ENCODE peak calls at places on chromosomes 13 and 19, in five cellular contexts. One of them, this sample, is unnamed.

GRCh38 chr19:18460900-18461299 is 23.0 kb upstream of the ISYNA1 start:
- ATAC-seq in HepG2: no peak
- ATAC-seq in upper lobe of left lung: no peak
- ATAC-seq in K562: no peak
- ATAC-seq in GM12878: no peak
- ATAC-seq in this sample: no peak

GRCh38 chr13:36358352-36358751 is 12.2 kb upstream of the SPART start:
- ATAC-seq in K562: no peak
- ATAC-seq in GM12878: peak; percentile 45
- ATAC-seq in HepG2: no peak
- ATAC-seq in upper lobe of left lung: no peak
- ATAC-seq in this sample: peak; percentile 19

GRCh38 chr13:90008707-90009149 is 1338.8 kb upstream of the MIR17HG start:
- ATAC-seq in GM12878: peak; percentile 51
- ATAC-seq in upper lobe of left lung: no peak
- ATAC-seq in HepG2: no peak
- ATAC-seq in K562: no peak
- ATAC-seq in this sample: no peak

GRCh38 chr19:55156202-55157063 is 1.1 kb downstream of the TNNI3 start:
- ATAC-seq in K562: peak; percentile 70
- ATAC-seq in upper lobe of left lung: no peak
- ATAC-seq in GM12878: peak; percentile 42
- ATAC-seq in HepG2: peak; percentile 54
- ATAC-seq in this sample: no peak

GRCh38 chr13:40440990-40441820 is 225.2 kb downstream of the FOXO1 start:
- ATAC-seq in upper lobe of left lung: no peak
- ATAC-seq in GM12878: no peak
- ATAC-seq in HepG2: no peak
- ATAC-seq in K562: no peak
- ATAC-seq in this sample: peak; percentile 71

GRCh38 chr13:102608944-102609343 is 12.2 kb downstream of the TPP2 start:
- ATAC-seq in upper lobe of left lung: no peak
- ATAC-seq in HepG2: no peak
- ATAC-seq in GM12878: no peak
- ATAC-seq in K562: no peak
- ATAC-seq in this sample: no peak

GRCh38 chr13:32150239-32150638 is 118.7 kb downstream of the FRY start:
- ATAC-seq in GM12878: no peak
- ATAC-seq in upper lobe of left lung: no peak
- ATAC-seq in K562: no peak
- ATAC-seq in HepG2: no peak
- ATAC-seq in this sample: peak; percentile 65

GRCh38 chr13:27151798-27152599 is 19.6 kb downstream of the USP12 start:
- ATAC-seq in K562: no peak
- ATAC-seq in HepG2: peak; percentile 59
- ATAC-seq in GM12878: peak; percentile 63
- ATAC-seq in upper lobe of left lung: no peak
- ATAC-seq in this sample: no peak

GRCh38 chr19:33132425-33132824 is 511 bp downstream of the WDR88 start:
- ATAC-seq in GM12878: no peak
- ATAC-seq in K562: peak; percentile 70
- ATAC-seq in upper lobe of left lung: peak; percentile 12
- ATAC-seq in HepG2: peak; percentile 80
- ATAC-seq in this sample: no peak

GRCh38 chr13:42567772-42568428 is 6.1 kb upstream of the TNFSF11 start:
- ATAC-seq in upper lobe of left lung: no peak
- ATAC-seq in K562: no peak
- ATAC-seq in HepG2: no peak
- ATAC-seq in GM12878: no peak
- ATAC-seq in this sample: no peak

GRCh38 chr13:19634129-19634740 is 776 bp downstream of the MPHOSPH8 start:
- ATAC-seq in GM12878: peak; percentile 45
- ATAC-seq in upper lobe of left lung: peak; percentile 64
- ATAC-seq in HepG2: peak; percentile 68
- ATAC-seq in K562: peak; percentile 53
- ATAC-seq in this sample: peak; percentile 39

GRCh38 chr13:76860706-76861105 is 25.5 kb downstream of the KCTD12 start:
- ATAC-seq in HepG2: no peak
- ATAC-seq in upper lobe of left lung: no peak
- ATAC-seq in GM12878: no peak
- ATAC-seq in K562: no peak
- ATAC-seq in this sample: no peak

GRCh38 chr19:35211545-35212230 is 16.9 kb downstream of the FAM187B start:
- ATAC-seq in GM12878: no peak
- ATAC-seq in upper lobe of left lung: peak; percentile 68
- ATAC-seq in K562: no peak
- ATAC-seq in HepG2: no peak
- ATAC-seq in this sample: peak; percentile 66

GRCh38 chr13:50085063-50085462 is 69.8 kb downstream of the KCNRG start:
- ATAC-seq in K562: no peak
- ATAC-seq in HepG2: no peak
- ATAC-seq in GM12878: no peak
- ATAC-seq in upper lobe of left lung: no peak
- ATAC-seq in this sample: no peak

GRCh38 chr13:88840085-88840484 is 1168.9 kb downstream of the SLITRK5 start:
- ATAC-seq in HepG2: no peak
- ATAC-seq in GM12878: no peak
- ATAC-seq in upper lobe of left lung: no peak
- ATAC-seq in K562: no peak
- ATAC-seq in this sample: no peak

GRCh38 chr13:48042889-48043288 is 5.4 kb downstream of the NUDT15 start:
- ATAC-seq in HepG2: no peak
- ATAC-seq in upper lobe of left lung: no peak
- ATAC-seq in K562: no peak
- ATAC-seq in GM12878: no peak
- ATAC-seq in this sample: no peak

GRCh38 chr13:48038763-48039162 is 1.2 kb downstream of the NUDT15 start:
- ATAC-seq in K562: no peak
- ATAC-seq in GM12878: peak; percentile 22
- ATAC-seq in HepG2: no peak
- ATAC-seq in upper lobe of left lung: no peak
- ATAC-seq in this sample: no peak

GRCh38 chr13:48040059-48040458 is 2.5 kb downstream of the NUDT15 start:
- ATAC-seq in GM12878: no peak
- ATAC-seq in HepG2: no peak
- ATAC-seq in upper lobe of left lung: no peak
- ATAC-seq in K562: no peak
- ATAC-seq in this sample: no peak

DNA sequence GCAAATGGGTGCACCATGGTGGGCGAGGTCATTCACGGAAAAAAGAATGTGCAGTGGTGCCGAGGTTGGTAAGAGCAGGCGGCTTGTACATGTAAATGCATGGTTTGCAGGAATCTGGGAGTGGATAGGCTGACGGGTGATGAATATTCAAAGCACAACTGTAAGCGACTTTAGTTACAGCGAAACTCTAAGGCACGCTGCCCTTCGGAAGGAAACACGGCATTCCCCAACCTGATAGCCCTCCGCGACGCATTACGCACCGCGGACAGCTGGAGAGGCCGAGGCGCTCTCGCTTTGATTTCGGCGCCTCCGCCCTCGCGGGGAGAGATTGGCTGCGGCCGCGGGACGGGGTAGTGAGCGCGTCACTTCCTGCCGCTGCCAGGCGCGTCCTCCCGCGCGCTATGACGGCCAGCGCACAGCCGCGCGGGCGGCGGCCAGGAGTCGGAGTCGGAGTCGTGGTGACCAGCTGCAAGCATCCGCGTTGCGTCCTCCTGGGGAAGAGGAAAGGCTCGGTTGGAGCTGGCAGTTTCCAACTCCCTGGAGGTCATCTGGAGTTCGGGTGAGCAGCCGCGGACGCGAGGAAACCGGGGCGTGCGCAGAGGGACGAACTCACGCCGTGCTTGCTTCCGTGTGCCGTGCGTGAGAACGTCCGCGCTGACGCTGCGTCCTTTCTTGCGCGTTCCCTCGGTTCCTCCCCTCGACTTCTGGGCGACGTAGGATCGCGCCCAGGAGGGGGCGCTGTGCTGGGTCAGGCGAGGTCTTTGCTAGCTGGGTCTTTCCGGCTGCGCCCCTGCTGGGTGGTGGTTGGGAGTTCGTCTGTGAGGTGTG is at the start of gene NUDT15:
- ATAC-seq in GM12878: peak; percentile 94
- ATAC-seq in upper lobe of left lung: peak; percentile 100
- ATAC-seq in K562: peak; percentile 96
- ATAC-seq in HepG2: peak; percentile 96
- ATAC-seq in this sample: peak; percentile 98
- TF ChIP-seq POLR2A in GM12878: peak; percentile 100
- TF ChIP-seq POLR2A in upper lobe of left lung: peak; percentile 94
- TF ChIP-seq POLR2A in K562: peak; percentile 98
- TF ChIP-seq POLR2A in HepG2: peak; percentile 93
- TF ChIP-seq POLR2A in this sample: peak; percentile 85

GRCh38 chr13:22696433-22696832 is 484.3 kb upstream of the SGCG start:
- ATAC-seq in upper lobe of left lung: no peak
- ATAC-seq in GM12878: no peak
- ATAC-seq in HepG2: no peak
- ATAC-seq in K562: no peak
- ATAC-seq in this sample: no peak

GRCh38 chr13:22703601-22704209 is 477.1 kb upstream of the SGCG start:
- ATAC-seq in upper lobe of left lung: no peak
- ATAC-seq in HepG2: no peak
- ATAC-seq in GM12878: no peak
- ATAC-seq in K562: no peak
- ATAC-seq in this sample: no peak

GRCh38 chr13:22698477-22698876 is 482.3 kb upstream of the SGCG start:
- ATAC-seq in GM12878: no peak
- ATAC-seq in upper lobe of left lung: no peak
- ATAC-seq in K562: no peak
- ATAC-seq in HepG2: no peak
- ATAC-seq in this sample: no peak

DNA sequence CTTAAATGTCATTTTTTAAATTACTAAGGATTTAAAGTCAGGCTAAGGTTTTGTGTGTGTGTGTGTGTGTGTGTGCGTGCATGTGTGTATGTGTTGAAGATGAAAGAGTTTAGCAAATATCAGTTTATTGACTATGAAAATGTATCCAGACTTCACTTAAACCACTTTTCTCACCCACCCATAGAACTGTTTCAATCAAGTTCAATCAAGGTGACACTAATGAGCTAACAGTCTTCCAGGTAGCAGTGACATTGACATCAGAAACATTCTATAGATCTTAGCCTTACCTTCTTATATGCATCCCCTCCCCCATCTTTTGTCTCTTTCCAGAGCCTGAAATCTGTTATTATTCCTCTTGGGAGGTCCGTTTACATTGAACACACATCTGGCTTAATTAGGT is 480.3 kb upstream of the SGCG start:
- ATAC-seq in upper lobe of left lung: no peak
- ATAC-seq in HepG2: no peak
- ATAC-seq in K562: no peak
- ATAC-seq in GM12878: no peak
- ATAC-seq in this sample: no peak
- TF ChIP-seq EP300 in upper lobe of left lung: no peak
- TF ChIP-seq EP300 in HepG2: no peak
- TF ChIP-seq EP300 in K562: no peak
- TF ChIP-seq EP300 in GM12878: no peak
- TF ChIP-seq EP300 in this sample: no peak

GRCh38 chr13:94968040-94968756 is 255.9 kb upstream of the SOX21 start:
- ATAC-seq in K562: peak; percentile 68
- ATAC-seq in GM12878: peak; percentile 19
- ATAC-seq in upper lobe of left lung: peak; percentile 37
- ATAC-seq in HepG2: peak; percentile 79
- ATAC-seq in this sample: no peak
- H3K27me3 ChIP-seq in K562: peaks cover 19% of the 10 kb centered on the region
- H3K27me3 ChIP-seq in GM12878: no peaks in the 10 kb centered on the region
- H3K27me3 ChIP-seq in upper lobe of left lung: peaks cover 14% of the 10 kb centered on the region
- H3K27me3 ChIP-seq in HepG2: peaks cover 10% of the 10 kb centered on the region
- H3K27me3 ChIP-seq in this sample: peaks cover 76% of the 10 kb centered on the region

DNA sequence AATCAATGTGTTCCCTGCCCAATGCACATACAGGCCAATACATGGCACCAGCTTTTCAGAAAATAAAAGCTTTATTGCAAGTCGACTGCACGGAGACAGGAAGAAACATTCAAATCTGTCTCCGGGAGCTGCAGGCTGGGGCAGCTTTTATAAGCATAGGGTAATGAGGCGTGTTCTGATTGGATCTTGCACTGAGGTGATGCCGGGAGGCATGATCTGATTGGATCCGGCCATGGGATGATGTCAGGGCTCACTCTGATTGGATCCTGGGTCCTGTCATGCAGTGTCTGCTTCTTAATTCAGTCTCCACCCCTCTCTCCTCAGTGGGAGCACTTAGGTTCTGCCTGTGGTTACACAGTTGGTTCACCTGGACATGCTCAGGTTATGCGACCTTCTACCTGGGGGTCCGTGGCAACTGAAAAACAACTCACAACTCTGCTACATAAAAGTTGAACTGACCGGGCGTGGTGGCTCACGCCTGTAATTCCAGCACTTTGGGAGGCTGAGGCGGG is 11.8 kb upstream of the FBN3 start:
- ATAC-seq in HepG2: peak; percentile 93
- ATAC-seq in upper lobe of left lung: no peak
- ATAC-seq in GM12878: peak; percentile 91
- ATAC-seq in K562: peak; percentile 98
- ATAC-seq in this sample: no peak
- TF ChIP-seq POLR2A in HepG2: peak; percentile 69
- TF ChIP-seq POLR2A in upper lobe of left lung: no peak
- TF ChIP-seq POLR2A in GM12878: peak; percentile 38
- TF ChIP-seq POLR2A in K562: peak; percentile 97
- TF ChIP-seq POLR2A in this sample: no peak

GRCh38 chr13:113837554-113838355 is 26.1 kb downstream of the GAS6 start:
- ATAC-seq in K562: peak; percentile 90
- ATAC-seq in GM12878: peak; percentile 59
- ATAC-seq in HepG2: peak; percentile 76
- ATAC-seq in upper lobe of left lung: peak; percentile 91
- ATAC-seq in this sample: peak; percentile 96

GRCh38 chr13:113838711-113839201 is 25.1 kb downstream of the GAS6 start:
- ATAC-seq in upper lobe of left lung: no peak
- ATAC-seq in GM12878: peak; percentile 53
- ATAC-seq in HepG2: no peak
- ATAC-seq in K562: no peak
- ATAC-seq in this sample: no peak

GRCh38 chr13:113834496-113835200 is 29.2 kb downstream of the GAS6 start:
- ATAC-seq in upper lobe of left lung: no peak
- ATAC-seq in GM12878: no peak
- ATAC-seq in K562: no peak
- ATAC-seq in HepG2: no peak
- ATAC-seq in this sample: no peak

GRCh38 chr13:113835461-113836274 is 28.2 kb downstream of the GAS6 start:
- ATAC-seq in upper lobe of left lung: no peak
- ATAC-seq in K562: no peak
- ATAC-seq in HepG2: no peak
- ATAC-seq in GM12878: no peak
- ATAC-seq in this sample: no peak

GRCh38 chr13:113836917-113837553 is 26.8 kb downstream of the GAS6 start:
- ATAC-seq in GM12878: peak; percentile 48
- ATAC-seq in HepG2: no peak
- ATAC-seq in K562: peak; percentile 41
- ATAC-seq in upper lobe of left lung: peak; percentile 35
- ATAC-seq in this sample: peak; percentile 72
- TF ChIP-seq EP300 in GM12878: no peak
- TF ChIP-seq EP300 in HepG2: no peak
- TF ChIP-seq EP300 in K562: no peak
- TF ChIP-seq EP300 in upper lobe of left lung: no peak
- TF ChIP-seq EP300 in this sample: no peak

This sample was measured in gastroesophageal sphincter.